ENCODE peak calls at places on chromosome 9, in nine cellular contexts. S, R, U, Q, I, P, W, Y and B are unnamed samples.

GRCh38 chr9:91815896-91816295 is 134.1 kb downstream of the ROR2 start:
- DNase-seq in S (no peak), R (no peak), U (no peak), Q (no peak), I (no peak), P (no peak), W (no peak), Y (no peak), B (no peak)

GRCh38 chr9:109948453-109948852 is 168.5 kb downstream of the PALM2AKAP2 start:
- DNase-seq in S (no peak), R (no peak), U (no peak), Q (no peak), I (no peak), P (no peak), W (no peak), Y (no peak), B (no peak)

GRCh38 chr9:101582593-101582992 is 12.2 kb downstream of the PPP3R2 start:
- DNase-seq in S (no peak), R (no peak), U (no peak), Q (no peak), I (no peak), P (no peak), W (peak), Y (peak), B (no peak)

GRCh38 chr9:115015018-115015635 is 84.7 kb upstream of the TNFSF8 start:
- DNase-seq in S (no peak), R (no peak), U (no peak), Q (peak), I (no peak), P (peak), W (peak), Y (peak), B (no peak)

GRCh38 chr9:91060520-91061343 is 259.1 kb downstream of the SYK start:
- DNase-seq in S (no peak), R (no peak), U (no peak), Q (no peak), I (no peak), P (no peak), W (peak), Y (peak), B (no peak)

GRCh38 chr9:134364391-134365114 is 38.3 kb downstream of the RXRA start:
- DNase-seq in S (no peak), R (no peak), U (no peak), Q (no peak), I (no peak), P (no peak), W (no peak), Y (no peak), B (no peak)

GRCh38 chr9:136686794-136687711 is at the start of gene AGPAT2:
- DNase-seq in S (peak), R (peak), U (no peak), Q (peak), I (peak), P (no peak), W (peak), Y (peak), B (peak)

GRCh38 chr9:96868709-96869108 is 14.4 kb upstream of the ZNF782 start:
- DNase-seq in S (no peak), R (no peak), U (no peak), Q (no peak), I (no peak), P (no peak), W (no peak), Y (no peak), B (no peak)

GRCh38 chr9:76701441-76702031 is 62.7 kb upstream of the PCA3 start:
- DNase-seq in S (no peak), R (no peak), U (no peak), Q (no peak), I (no peak), P (no peak), W (no peak), Y (peak), B (no peak)

GRCh38 chr9:31188496-31188895 is 1195.9 kb upstream of the ACO1 start:
- DNase-seq in S (no peak), R (no peak), U (no peak), Q (no peak), I (no peak), P (no peak), W (no peak), Y (peak), B (no peak)

GRCh38 chr9:134769084-134769455 is 111.5 kb upstream of the FCN2 start:
- DNase-seq in S (no peak), R (no peak), U (no peak), Q (no peak), I (no peak), P (no peak), W (no peak), Y (no peak), B (no peak)

GRCh38 chr9:114238471-114238870 is 83.1 kb downstream of the COL27A1 start:
- DNase-seq in S (no peak), R (no peak), U (no peak), Q (no peak), I (no peak), P (no peak), W (no peak), Y (no peak), B (no peak)

GRCh38 chr9:6355728-6356127 is 27.6 kb downstream of the TPD52L3 start:
- DNase-seq in S (no peak), R (no peak), U (no peak), Q (no peak), I (no peak), P (no peak), W (peak), Y (peak), B (no peak)

GRCh38 chr9:133090752-133091325 is 29.1 kb downstream of the CEL start:
- DNase-seq in S (no peak), R (no peak), U (no peak), Q (no peak), I (no peak), P (peak), W (no peak), Y (no peak), B (no peak)

GRCh38 chr9:3525088-3525835 is 539 bp downstream of the RFX3 start:
- DNase-seq in S (no peak), R (no peak), U (peak), Q (peak), I (no peak), P (peak), W (no peak), Y (no peak), B (peak)